ENCODE peak calls at places on chromosomes 6 and 20, in four cellular contexts. P is HT-29, Z is HFF-Myc, M is D721Med. K is an unnamed sample.

GRCh38 chr6:136024711-136025110 is 173.2 kb downstream of the PDE7B start:
- DNase-seq in P (no peak), Z (no peak), M (no peak), K (no peak)

GRCh38 chr6:1561355-1561754 is 48.4 kb upstream of the FOXC1 start:
- DNase-seq in P (no peak), Z (no peak), M (no peak), K (no peak)

GRCh38 chr6:41605649-41606048 is 32.6 kb upstream of the MDFI start:
- DNase-seq in P (peak), Z (no peak), M (no peak), K (no peak)

GRCh38 chr20:54176610-54177009 is 2.8 kb upstream of the CYP24A1 start:
- DNase-seq in P (no peak), Z (no peak), M (no peak), K (no peak)

GRCh38 chr20:32116079-32116521 is 6.6 kb downstream of the TM9SF4 start:
- DNase-seq in P (no peak), Z (no peak), M (no peak), K (no peak)

GRCh38 chr6:56742122-56742791 is 99.6 kb upstream of the DST start:
- DNase-seq in P (no peak), Z (no peak), M (no peak), K (no peak)

GRCh38 chr6:3333263-3333662 is 74.5 kb downstream of the PSMG4 start:
- DNase-seq in P (no peak), Z (no peak), M (no peak), K (no peak)

GRCh38 chr6:108518714-108519576 is 41.8 kb upstream of the FOXO3 start:
- DNase-seq in P (peak), Z (peak), M (no peak), K (no peak)

GRCh38 chr6:107637914-107638313 is 148.0 kb downstream of the SOBP start:
- DNase-seq in P (no peak), Z (no peak), M (no peak), K (no peak)

GRCh38 chr6:32615885-32616532 is 21.2 kb upstream of the HLA-DQA1 start:
- DNase-seq in P (no peak), Z (no peak), M (no peak), K (no peak)

GRCh38 chr6:157656437-157657005 is 166.5 kb upstream of the SNX9 start:
- DNase-seq in P (no peak), Z (no peak), M (peak), K (no peak)

GRCh38 chr6:112745765-112746164 is 398.6 kb downstream of the RFPL4B start:
- DNase-seq in P (no peak), Z (no peak), M (no peak), K (no peak)

GRCh38 chr6:114159727-114160126 is 183.1 kb downstream of the HS3ST5 start:
- DNase-seq in P (no peak), Z (no peak), M (no peak), K (no peak)

GRCh38 chr6:147961473-147962141 is 381.0 kb upstream of the SASH1 start:
- DNase-seq in P (no peak), Z (no peak), M (no peak), K (no peak)

GRCh38 chr20:50395258-50395729 is 114.9 kb upstream of the PTPN1 start:
- DNase-seq in P (peak), Z (no peak), M (no peak), K (no peak)

GRCh38 chr20:41669708-41670263 is 51.6 kb upstream of the CHD6 start:
- DNase-seq in P (no peak), Z (no peak), M (no peak), K (no peak)

GRCh38 chr6:33776186-33776585 is 12.7 kb downstream of the LEMD2 start:
- DNase-seq in P (no peak), Z (no peak), M (no peak), K (no peak)

GRCh38 chr6:170243791-170244291 is 47.0 kb downstream of the DLL1 start:
- DNase-seq in P (no peak), Z (no peak), M (peak), K (no peak)

GRCh38 chr20:17533396-17533795 is 2.2 kb upstream of the BFSP1 start:
- DNase-seq in P (peak), Z (no peak), M (no peak), K (peak)

GRCh38 chr6:129393659-129394058 is 316.3 kb downstream of the ARHGAP18 start:
- DNase-seq in P (no peak), Z (no peak), M (no peak), K (no peak)

GRCh38 chr20:23225407-23226060 is 125.1 kb upstream of the NXT1 start:
- DNase-seq in P (no peak), Z (no peak), M (no peak), K (peak)

GRCh38 chr6:87914637-87915395 is 132.8 kb upstream of the SPACA1 start:
- DNase-seq in P (no peak), Z (no peak), M (no peak), K (no peak)

GRCh38 chr6:43916924-43917877 is 147.2 kb downstream of the VEGFA start:
- DNase-seq in P (peak), Z (no peak), M (no peak), K (no peak)

GRCh38 chr6:1544603-1545002 is 65.1 kb upstream of the FOXC1 start:
- DNase-seq in P (no peak), Z (no peak), M (no peak), K (no peak)

GRCh38 chr6:128057541-128058335 is 156.9 kb upstream of the THEMIS start:
- DNase-seq in P (no peak), Z (no peak), M (no peak), K (peak)

GRCh38 chr6:69386431-69386830 is 410.4 kb downstream of the LMBRD1 start:
- DNase-seq in P (no peak), Z (no peak), M (no peak), K (no peak)

GRCh38 chr6:117976030-117976651 is 69.1 kb downstream of the SLC35F1 start:
- DNase-seq in P (peak), Z (peak), M (no peak), K (peak)

GRCh38 chr6:68757821-68758220 is 122.7 kb downstream of the ADGRB3 start:
- DNase-seq in P (no peak), Z (no peak), M (no peak), K (no peak)

GRCh38 chr6:27674882-27675281 is 202.0 kb upstream of the ZNF184 start:
- DNase-seq in P (no peak), Z (no peak), M (no peak), K (no peak)

GRCh38 chr6:56862415-56863175 is 92.3 kb upstream of the BEND6 start:
- DNase-seq in P (no peak), Z (no peak), M (no peak), K (no peak)

GRCh38 chr20:61956396-61957342 is 109.0 kb downstream of the TAF4 start:
- DNase-seq in P (no peak), Z (no peak), M (no peak), K (no peak)

K was measured in amniotic stem cell.